ENCODE peak calls at places on chromosomes 7 and 10, in seven cellular contexts. One of them, this sample, is unnamed.

GRCh38 chr10:481636-482035 is 207.8 kb downstream of the DIP2C start:
- DNase-seq in Peyer's patch: no peak
- DNase-seq in testis: no peak
- DNase-seq in endothelial cell: no peak
- DNase-seq in body of pancreas: no peak
- DNase-seq in upper lobe of left lung: no peak
- DNase-seq in psoas muscle: no peak
- DNase-seq in this sample: no peak

GRCh38 chr10:117544729-117545140 is 2.2 kb downstream of the EMX2 start:
- DNase-seq in Peyer's patch: peak
- DNase-seq in testis: no peak
- DNase-seq in endothelial cell: no peak
- DNase-seq in body of pancreas: no peak
- DNase-seq in upper lobe of left lung: peak
- DNase-seq in psoas muscle: no peak
- DNase-seq in this sample: no peak

GRCh38 chr7:54546081-54546985 is 4.2 kb downstream of the VSTM2A start:
- DNase-seq in Peyer's patch: no peak
- DNase-seq in testis: peak
- DNase-seq in endothelial cell: peak
- DNase-seq in body of pancreas: no peak
- DNase-seq in upper lobe of left lung: peak
- DNase-seq in psoas muscle: no peak
- DNase-seq in this sample: peak

GRCh38 chr10:132458595-132459251 is 61.7 kb downstream of the PWWP2B start:
- DNase-seq in Peyer's patch: peak
- DNase-seq in testis: no peak
- DNase-seq in endothelial cell: peak
- DNase-seq in body of pancreas: no peak
- DNase-seq in upper lobe of left lung: peak
- DNase-seq in psoas muscle: peak
- DNase-seq in this sample: peak

GRCh38 chr7:90411510-90411909 is 8.2 kb downstream of the CLDN12 start:
- DNase-seq in Peyer's patch: no peak
- DNase-seq in testis: no peak
- DNase-seq in endothelial cell: no peak
- DNase-seq in body of pancreas: no peak
- DNase-seq in upper lobe of left lung: no peak
- DNase-seq in psoas muscle: no peak
- DNase-seq in this sample: no peak

GRCh38 chr10:132504501-132505272 is 32.9 kb upstream of the INPP5A start:
- DNase-seq in Peyer's patch: peak
- DNase-seq in testis: no peak
- DNase-seq in endothelial cell: no peak
- DNase-seq in body of pancreas: no peak
- DNase-seq in upper lobe of left lung: peak
- DNase-seq in psoas muscle: no peak
- DNase-seq in this sample: no peak

GRCh38 chr7:108973075-108973474 is 403.4 kb downstream of the DNAJB9 start:
- DNase-seq in Peyer's patch: no peak
- DNase-seq in testis: no peak
- DNase-seq in endothelial cell: peak
- DNase-seq in body of pancreas: no peak
- DNase-seq in upper lobe of left lung: no peak
- DNase-seq in psoas muscle: no peak
- DNase-seq in this sample: no peak

GRCh38 chr10:124999433-125000365 is 57.8 kb downstream of the ZRANB1 start:
- DNase-seq in Peyer's patch: peak
- DNase-seq in testis: peak
- DNase-seq in endothelial cell: no peak
- DNase-seq in body of pancreas: peak
- DNase-seq in upper lobe of left lung: peak
- DNase-seq in psoas muscle: peak
- DNase-seq in this sample: no peak

GRCh38 chr10:70563230-70563629 is 39.3 kb downstream of the PRF1 start:
- DNase-seq in Peyer's patch: no peak
- DNase-seq in testis: no peak
- DNase-seq in endothelial cell: no peak
- DNase-seq in body of pancreas: no peak
- DNase-seq in upper lobe of left lung: no peak
- DNase-seq in psoas muscle: no peak
- DNase-seq in this sample: no peak

GRCh38 chr10:33939892-33940291 is 605.4 kb upstream of the NRP1 start:
- DNase-seq in Peyer's patch: no peak
- DNase-seq in testis: no peak
- DNase-seq in endothelial cell: no peak
- DNase-seq in body of pancreas: no peak
- DNase-seq in upper lobe of left lung: no peak
- DNase-seq in psoas muscle: no peak
- DNase-seq in this sample: no peak

GRCh38 chr10:93218386-93218785 is 144.7 kb downstream of the CYP26A1 start:
- DNase-seq in Peyer's patch: no peak
- DNase-seq in testis: no peak
- DNase-seq in endothelial cell: no peak
- DNase-seq in body of pancreas: no peak
- DNase-seq in upper lobe of left lung: no peak
- DNase-seq in psoas muscle: no peak
- DNase-seq in this sample: no peak

GRCh38 chr10:106473129-106473528 is 691.4 kb downstream of the SORCS1 start:
- DNase-seq in Peyer's patch: no peak
- DNase-seq in testis: no peak
- DNase-seq in endothelial cell: no peak
- DNase-seq in body of pancreas: no peak
- DNase-seq in upper lobe of left lung: no peak
- DNase-seq in psoas muscle: no peak
- DNase-seq in this sample: no peak

GRCh38 chr10:25758041-25758457 is 176.0 kb upstream of the MYO3A start:
- DNase-seq in Peyer's patch: no peak
- DNase-seq in testis: peak
- DNase-seq in endothelial cell: peak
- DNase-seq in body of pancreas: peak
- DNase-seq in upper lobe of left lung: no peak
- DNase-seq in psoas muscle: no peak
- DNase-seq in this sample: no peak

GRCh38 chr10:23413629-23414089 is 25.2 kb upstream of the OTUD1 start:
- DNase-seq in Peyer's patch: no peak
- DNase-seq in testis: no peak
- DNase-seq in endothelial cell: no peak
- DNase-seq in body of pancreas: no peak
- DNase-seq in upper lobe of left lung: no peak
- DNase-seq in psoas muscle: no peak
- DNase-seq in this sample: no peak

GRCh38 chr10:45058992-45059561 is 58.4 kb downstream of the ZNF22 start:
- DNase-seq in Peyer's patch: no peak
- DNase-seq in testis: no peak
- DNase-seq in endothelial cell: no peak
- DNase-seq in body of pancreas: no peak
- DNase-seq in upper lobe of left lung: no peak
- DNase-seq in psoas muscle: no peak
- DNase-seq in this sample: no peak

GRCh38 chr10:23081156-23081833 is 14.1 kb upstream of the MSRB2 start:
- DNase-seq in Peyer's patch: no peak
- DNase-seq in testis: no peak
- DNase-seq in endothelial cell: no peak
- DNase-seq in body of pancreas: peak
- DNase-seq in upper lobe of left lung: no peak
- DNase-seq in psoas muscle: no peak
- DNase-seq in this sample: no peak

GRCh38 chr7:30285067-30285530 is 702 bp downstream of the ZNRF2 start:
- DNase-seq in Peyer's patch: peak
- DNase-seq in testis: peak
- DNase-seq in endothelial cell: peak
- DNase-seq in body of pancreas: peak
- DNase-seq in upper lobe of left lung: peak
- DNase-seq in psoas muscle: peak
- DNase-seq in this sample: peak

GRCh38 chr10:119715628-119716505 is 10.0 kb upstream of the INPP5F start:
- DNase-seq in Peyer's patch: no peak
- DNase-seq in testis: peak
- DNase-seq in endothelial cell: no peak
- DNase-seq in body of pancreas: no peak
- DNase-seq in upper lobe of left lung: no peak
- DNase-seq in psoas muscle: no peak
- DNase-seq in this sample: no peak

GRCh38 chr7:4753610-4754432 is 21.6 kb upstream of the AP5Z1 start:
- DNase-seq in Peyer's patch: peak
- DNase-seq in testis: peak
- DNase-seq in endothelial cell: peak
- DNase-seq in body of pancreas: peak
- DNase-seq in upper lobe of left lung: peak
- DNase-seq in psoas muscle: peak
- DNase-seq in this sample: peak

GRCh38 chr7:39613577-39613976 is 9.8 kb upstream of the RALA start:
- DNase-seq in Peyer's patch: no peak
- DNase-seq in testis: no peak
- DNase-seq in endothelial cell: no peak
- DNase-seq in body of pancreas: no peak
- DNase-seq in upper lobe of left lung: no peak
- DNase-seq in psoas muscle: no peak
- DNase-seq in this sample: no peak

GRCh38 chr10:15370741-15371701 is at the start of gene FAM171A1:
- DNase-seq in Peyer's patch: peak
- DNase-seq in testis: peak
- DNase-seq in endothelial cell: peak
- DNase-seq in body of pancreas: peak
- DNase-seq in upper lobe of left lung: peak
- DNase-seq in psoas muscle: peak
- DNase-seq in this sample: peak

DNA sequence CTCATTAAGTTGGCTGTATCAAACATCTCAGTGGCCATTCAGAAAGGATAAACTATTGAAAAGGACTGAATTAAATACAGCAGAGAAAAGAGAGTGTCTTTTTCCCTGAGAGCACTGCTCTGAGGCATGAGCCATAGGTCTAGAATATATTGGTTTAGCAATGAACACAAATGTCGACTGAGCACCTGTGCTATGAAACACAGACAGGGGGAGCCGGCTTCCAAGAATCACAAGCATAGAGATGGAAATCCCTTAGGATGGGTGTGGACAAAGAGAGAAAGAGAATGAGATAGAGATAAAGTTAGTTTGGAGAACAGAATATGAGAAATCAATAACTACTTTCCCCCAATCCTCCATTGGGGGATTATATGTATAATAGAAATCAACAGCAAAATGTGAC is 54.8 kb downstream of the DGKI start:
- DNase-seq in Peyer's patch: no peak
- DNase-seq in testis: no peak
- DNase-seq in endothelial cell: no peak
- DNase-seq in body of pancreas: no peak
- DNase-seq in upper lobe of left lung: no peak
- DNase-seq in psoas muscle: no peak
- DNase-seq in this sample: no peak
- TF ChIP-seq CTCF in Peyer's patch: no peak
- TF ChIP-seq CTCF in testis: no peak
- TF ChIP-seq CTCF in endothelial cell: no peak
- TF ChIP-seq CTCF in body of pancreas: no peak
- TF ChIP-seq CTCF in upper lobe of left lung: no peak
- TF ChIP-seq CTCF in psoas muscle: no peak
- TF ChIP-seq CTCF in this sample: no peak

GRCh38 chr7:112386619-112387018 is 63.6 kb upstream of the IFRD1 start:
- DNase-seq in Peyer's patch: no peak
- DNase-seq in testis: no peak
- DNase-seq in endothelial cell: no peak
- DNase-seq in body of pancreas: no peak
- DNase-seq in upper lobe of left lung: no peak
- DNase-seq in psoas muscle: no peak
- DNase-seq in this sample: no peak

GRCh38 chr7:112381311-112382091 is 68.8 kb upstream of the IFRD1 start:
- DNase-seq in Peyer's patch: no peak
- DNase-seq in testis: no peak
- DNase-seq in endothelial cell: no peak
- DNase-seq in body of pancreas: no peak
- DNase-seq in upper lobe of left lung: no peak
- DNase-seq in psoas muscle: no peak
- DNase-seq in this sample: no peak

DNA sequence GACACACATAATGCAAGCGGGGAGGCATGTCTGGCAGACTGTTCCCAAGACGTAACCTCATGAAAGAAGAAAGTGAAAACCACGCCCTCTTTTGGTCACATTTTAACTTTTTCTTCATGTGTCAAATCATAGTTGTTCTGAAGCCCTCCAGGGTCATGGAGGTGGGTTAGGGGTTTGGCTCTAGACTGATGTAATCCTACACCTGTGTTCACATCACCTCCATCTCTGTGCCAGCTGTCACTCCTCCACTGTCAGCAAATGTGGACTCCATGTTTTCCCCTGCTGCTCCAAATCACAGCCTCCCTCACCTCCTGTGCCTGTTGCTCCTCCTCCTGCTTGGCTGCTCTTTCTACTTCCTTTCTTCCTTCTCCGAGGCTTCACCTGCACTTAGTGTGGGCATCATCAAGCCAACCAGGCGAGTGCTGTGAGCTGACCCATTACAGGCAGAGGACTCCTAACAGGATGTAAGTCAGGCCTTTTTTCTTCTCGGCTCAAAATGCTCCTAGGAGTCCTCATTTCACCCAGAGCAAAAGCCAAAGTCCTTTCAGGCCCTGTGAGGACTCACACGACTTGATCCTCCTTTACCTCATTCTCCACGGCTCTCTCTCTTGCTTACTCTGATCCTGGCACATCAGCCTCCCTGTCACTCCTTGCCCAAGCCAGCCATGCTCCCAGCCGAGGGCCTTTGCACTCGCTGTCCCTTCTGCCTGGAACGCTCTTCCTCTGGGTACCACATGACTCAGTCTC is 66.4 kb upstream of the IFRD1 start:
- DNase-seq in Peyer's patch: no peak
- DNase-seq in testis: no peak
- DNase-seq in endothelial cell: no peak
- DNase-seq in body of pancreas: peak
- DNase-seq in upper lobe of left lung: no peak
- DNase-seq in psoas muscle: no peak
- DNase-seq in this sample: no peak
- TF ChIP-seq CTCF in Peyer's patch: no peak
- TF ChIP-seq CTCF in testis: no peak
- TF ChIP-seq CTCF in endothelial cell: no peak
- TF ChIP-seq CTCF in body of pancreas: no peak
- TF ChIP-seq CTCF in upper lobe of left lung: no peak
- TF ChIP-seq CTCF in psoas muscle: no peak
- TF ChIP-seq CTCF in this sample: no peak

GRCh38 chr7:150753826-150754603 is 16.8 kb downstream of the GIMAP5 start:
- DNase-seq in Peyer's patch: no peak
- DNase-seq in testis: no peak
- DNase-seq in endothelial cell: no peak
- DNase-seq in body of pancreas: peak
- DNase-seq in upper lobe of left lung: no peak
- DNase-seq in psoas muscle: no peak
- DNase-seq in this sample: no peak
- TF ChIP-seq CTCF in Peyer's patch: peak
- TF ChIP-seq CTCF in testis: no peak
- TF ChIP-seq CTCF in endothelial cell: peak
- TF ChIP-seq CTCF in body of pancreas: no peak
- TF ChIP-seq CTCF in upper lobe of left lung: peak
- TF ChIP-seq CTCF in psoas muscle: peak
- TF ChIP-seq CTCF in this sample: peak

DNA sequence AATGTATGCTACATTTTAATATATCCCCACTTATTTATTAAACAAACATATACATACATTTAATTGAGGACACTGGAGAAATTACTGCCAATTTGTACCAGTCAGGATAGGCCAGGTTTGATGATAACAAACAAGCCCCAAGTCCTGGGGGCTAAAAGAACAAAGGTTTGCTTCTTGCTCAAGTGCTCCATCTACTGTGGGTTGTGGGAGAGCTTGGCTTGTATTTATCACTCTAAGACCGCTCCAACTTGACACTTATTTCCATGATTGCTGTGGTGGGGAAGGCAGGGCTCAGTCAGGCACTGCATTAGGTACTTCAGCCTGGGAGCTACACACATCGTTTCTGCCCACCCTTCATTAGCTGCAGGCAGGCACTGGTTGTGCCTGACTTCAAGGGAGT is 136.6 kb upstream of the ZNF32 start:
- DNase-seq in Peyer's patch: no peak
- DNase-seq in testis: no peak
- DNase-seq in endothelial cell: no peak
- DNase-seq in body of pancreas: no peak
- DNase-seq in upper lobe of left lung: no peak
- DNase-seq in psoas muscle: no peak
- DNase-seq in this sample: no peak
- TF ChIP-seq CTCF in Peyer's patch: no peak
- TF ChIP-seq CTCF in testis: no peak
- TF ChIP-seq CTCF in endothelial cell: no peak
- TF ChIP-seq CTCF in body of pancreas: peak
- TF ChIP-seq CTCF in upper lobe of left lung: no peak
- TF ChIP-seq CTCF in psoas muscle: peak
- TF ChIP-seq CTCF in this sample: peak

This sample was measured in progenitor cell of endocrine pancreas.